ENCODE peak calls at places on chromosomes 6 and 20, in four cellular contexts. R, L, N and W are unnamed samples.

GRCh38 chr6:117270121-117270959 is 5.0 kb downstream of the VGLL2 start:
- DNase-seq in N (peak), R (no peak), L (no peak), W (peak)

GRCh38 chr20:20489623-20490341 is 121.9 kb downstream of the INSM1 start:
- DNase-seq in L (no peak), N (no peak), R (no peak), W (no peak)

GRCh38 chr20:50062006-50062838 is 50.7 kb downstream of the UBE2V1 start:
- DNase-seq in N (no peak), L (no peak), R (no peak), W (no peak)

GRCh38 chr6:35687658-35688604 is 784 bp downstream of the FKBP5 start:
- DNase-seq in N (peak), R (peak), L (no peak), W (peak)

GRCh38 chr6:52707963-52708680 is 37.2 kb downstream of the TMEM14A start:
- DNase-seq in L (no peak), N (no peak), R (no peak), W (no peak)

GRCh38 chr20:51955756-51956155 is 153.4 kb upstream of the SALL4 start:
- DNase-seq in R (no peak), N (no peak), L (no peak), W (no peak)

GRCh38 chr20:32585011-32585518 is at the start of gene NOL4L:
- DNase-seq in R (no peak), L (no peak), N (peak), W (peak)

GRCh38 chr6:105072799-105073199 is 107.0 kb downstream of the POPDC3 start:
- DNase-seq in N (no peak), R (no peak), L (no peak), W (no peak)

GRCh38 chr6:125310994-125311649 is 9.4 kb upstream of the HDDC2 start:
- DNase-seq in N (no peak), R (no peak), L (no peak), W (peak)

GRCh38 chr6:157054531-157054979 is 268.8 kb downstream of the TMEM242 start:
- DNase-seq in R (no peak), N (no peak), L (no peak), W (no peak)

GRCh38 chr6:170493354-170493753 is 59.8 kb downstream of the PSMB1 start:
- DNase-seq in L (no peak), N (no peak), R (no peak), W (no peak)

GRCh38 chr20:34111057-34111711 is 859 bp downstream of the EIF2S2 start:
- DNase-seq in R (no peak), N (no peak), L (no peak), W (peak)

GRCh38 chr6:112188906-112189305 is 65.5 kb downstream of the LAMA4 start:
- DNase-seq in L (no peak), R (no peak), N (no peak), W (no peak)

GRCh38 chr6:125717120-125717731 is 32.2 kb upstream of the HEY2 start:
- DNase-seq in R (no peak), L (no peak), N (no peak), W (no peak)

GRCh38 chr20:8265588-8265987 is 133.5 kb downstream of the PLCB1 start:
- DNase-seq in L (no peak), N (no peak), R (no peak), W (no peak)

GRCh38 chr20:43985121-43985520 is 70.5 kb downstream of the TOX2 start:
- DNase-seq in R (no peak), N (no peak), L (no peak), W (no peak)

GRCh38 chr20:61477366-61477966 is 225.4 kb downstream of the CDH4 start:
- DNase-seq in L (no peak), R (no peak), N (no peak), W (no peak)

GRCh38 chr6:167244064-167244949 is 46.8 kb upstream of the UNC93A start:
- DNase-seq in N (no peak), L (no peak), R (no peak), W (no peak)

GRCh38 chr20:48523191-48523757 is 304.5 kb downstream of the PREX1 start:
- DNase-seq in N (peak), L (no peak), R (no peak), W (peak)

GRCh38 chr6:25682324-25682723 is 30.3 kb downstream of the SCGN start:
- DNase-seq in R (no peak), N (no peak), L (no peak), W (no peak)
- TF ChIP-seq CTCF in R (no peak), N (no peak), L (no peak), W (no peak)

GRCh38 chr6:37607949-37608348 is 89.7 kb downstream of the MDGA1 start:
- DNase-seq in N (no peak), L (no peak), R (no peak), W (no peak)
- TF ChIP-seq CTCF in N (peak), L (no peak), R (no peak), W (peak)

GRCh38 chr20:45115386-45115774 is 406 bp upstream of the WFDC5 start:
- DNase-seq in N (no peak), L (no peak), R (no peak), W (no peak)

GRCh38 chr20:45115829-45116228 is 855 bp upstream of the WFDC5 start:
- DNase-seq in N (no peak), L (no peak), R (no peak), W (no peak)

GRCh38 chr20:45117581-45117980 is 2.6 kb upstream of the WFDC5 start:
- DNase-seq in N (no peak), L (no peak), R (no peak), W (no peak)

GRCh38 chr20:45119556-45120266 is 4.6 kb downstream of the WFDC12 start:
- DNase-seq in N (no peak), R (no peak), L (no peak), W (no peak)

DNA sequence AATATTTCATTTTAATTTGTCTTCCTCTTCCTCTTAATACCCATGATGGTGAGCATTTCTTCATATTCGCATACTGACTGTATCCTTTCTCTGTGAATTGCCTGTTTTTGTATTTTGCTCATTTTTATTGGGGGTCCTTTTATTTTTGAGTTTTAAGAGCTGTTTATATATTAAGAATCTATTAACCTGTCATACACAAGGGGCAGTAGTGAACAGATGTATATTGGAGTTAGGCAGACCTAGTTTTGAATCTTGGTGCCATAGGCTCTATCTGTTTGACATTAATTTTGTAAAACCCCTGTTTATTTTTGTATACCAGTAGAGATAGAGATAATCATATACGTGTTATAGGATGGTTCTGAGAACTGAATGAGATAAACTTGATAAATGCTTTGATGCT is 3.1 kb upstream of the WFDC5 start:
- DNase-seq in L (no peak), N (no peak), R (no peak), W (no peak)
- TF ChIP-seq CTCF in L (no peak), N (no peak), R (no peak), W (no peak)

DNA sequence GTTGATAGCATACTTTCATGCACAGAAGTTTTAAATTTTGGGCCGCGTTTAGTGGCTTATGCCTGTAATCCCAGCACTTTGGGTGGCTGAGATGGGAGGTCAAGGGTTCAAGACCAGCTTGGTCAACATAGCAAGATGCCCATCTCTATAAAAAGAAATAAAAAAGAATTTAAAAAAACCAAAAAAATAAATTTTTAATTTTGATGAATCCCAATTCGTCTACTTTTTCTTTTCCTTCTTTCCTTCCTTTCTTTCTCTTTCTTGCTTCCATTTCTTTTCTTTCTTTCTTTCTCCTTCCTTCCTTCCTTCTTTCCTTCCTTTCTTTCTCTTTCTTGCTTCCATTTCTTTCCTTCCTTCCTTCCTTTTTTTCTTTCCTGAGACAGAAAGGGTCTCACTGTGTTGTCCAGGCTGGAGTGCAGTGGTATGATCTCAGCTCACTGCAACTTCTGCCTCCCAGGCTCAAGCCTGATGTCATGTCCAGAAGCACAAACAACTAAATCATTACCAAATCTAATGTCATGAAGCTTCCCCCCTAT is 54.9 kb upstream of the ZNF133 start:
- DNase-seq in R (no peak), N (no peak), L (no peak), W (no peak)
- TF ChIP-seq CTCF in R (no peak), N (no peak), L (no peak), W (no peak)

GRCh38 chr20:59425572-59425971 is 125.2 kb downstream of the EDN3 start:
- DNase-seq in N (no peak), L (no peak), R (no peak), W (no peak)

GRCh38 chr20:59424976-59425375 is 124.6 kb downstream of the EDN3 start:
- DNase-seq in N (no peak), R (no peak), L (no peak), W (no peak)

GRCh38 chr20:59422911-59423520 is 122.6 kb downstream of the EDN3 start:
- DNase-seq in R (no peak), L (no peak), N (no peak), W (no peak)

GRCh38 chr20:59421089-59421488 is 120.7 kb downstream of the EDN3 start:
- DNase-seq in N (no peak), L (no peak), R (no peak), W (no peak)

DNA sequence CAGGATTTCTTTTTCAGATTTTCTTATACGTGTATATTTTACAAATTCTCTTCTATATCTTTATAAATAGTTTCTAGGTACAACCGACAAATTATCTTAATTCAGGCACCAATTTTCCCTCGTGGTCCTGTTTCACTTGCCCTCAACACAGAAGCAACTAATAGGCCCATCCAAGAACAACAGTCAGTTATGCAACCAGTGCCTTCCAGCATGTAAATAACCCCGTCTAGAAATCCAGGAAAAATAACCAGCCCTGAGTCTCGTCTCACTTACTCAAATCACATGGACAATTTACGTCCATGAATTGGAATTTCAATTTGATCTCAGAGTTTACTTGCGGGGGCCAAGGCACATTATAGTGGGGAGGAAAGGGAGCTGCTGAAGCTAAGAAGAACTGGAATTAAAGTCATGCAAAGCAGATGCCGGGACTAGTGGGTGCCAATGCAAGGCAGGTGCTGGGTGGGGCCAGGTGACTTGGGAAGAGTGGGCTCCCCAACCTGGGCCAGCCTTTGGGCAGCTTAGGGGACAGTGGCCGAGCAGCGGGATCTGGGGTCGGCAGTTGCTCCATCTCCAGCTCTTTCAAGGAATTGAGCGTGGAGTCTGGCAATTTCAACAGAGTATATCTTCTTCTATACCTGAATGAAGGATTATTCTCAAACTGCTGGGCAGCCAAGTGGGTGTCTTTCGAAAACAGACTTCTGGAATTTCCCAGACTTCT is 121.7 kb downstream of the EDN3 start:
- DNase-seq in L (no peak), R (no peak), N (no peak), W (no peak)
- TF ChIP-seq CTCF in L (no peak), R (no peak), N (no peak), W (no peak)

GRCh38 chr6:158283304-158284005 is 28.8 kb upstream of the TULP4 start:
- DNase-seq in N (peak), R (no peak), L (no peak), W (peak)
- TF ChIP-seq CTCF in N (no peak), R (no peak), L (no peak), W (no peak)